ENCODE peak calls at places on chromosomes 12 and 14, in six cellular contexts. Q is transverse colon, J is fibroblast of mammary gland, N is PC-3, Z is heart left ventricle, W is astrocyte of the cerebellum. F is an unnamed sample.

GRCh38 chr12:121773011-121773777 is 20.3 kb downstream of the RHOF start:
- DNase-seq in W (no peak), J (peak; percentile 62), Q (peak; percentile 84), Z (peak; percentile 71), N (peak; percentile 84), F (peak; percentile 83)

GRCh38 chr12:79601908-79602307 is 88.9 kb downstream of the PAWR start:
- DNase-seq in N (no peak), Q (no peak), W (no peak), J (no peak), Z (no peak), F (no peak)

GRCh38 chr12:94150483-94151225 is 2.3 kb downstream of the PLXNC1 start:
- DNase-seq in W (no peak), N (no peak), Z (no peak), J (no peak), Q (peak; percentile 43), F (no peak)

GRCh38 chr12:25276199-25276937 is 25.6 kb upstream of the KRAS start:
- DNase-seq in Z (no peak), W (peak; percentile 77), N (peak; percentile 82), J (peak; percentile 95), Q (peak; percentile 72), F (peak; percentile 80)

GRCh38 chr14:66038214-66038977 is 447.8 kb upstream of the CCDC196 start:
- DNase-seq in J (peak; percentile 44), N (peak; percentile 19), W (no peak), Z (peak; percentile 34), Q (peak; percentile 11), F (peak; percentile 13)

GRCh38 chr12:52216107-52216506 is 16.9 kb upstream of the KRT7 start:
- DNase-seq in W (no peak), Z (no peak), J (no peak), Q (no peak), N (peak; percentile 3), F (no peak)

GRCh38 chr12:117125275-117125613 is 26.0 kb upstream of the TESC start:
- DNase-seq in Q (no peak), W (no peak), J (no peak), N (peak; percentile 28), Z (no peak), F (no peak)

GRCh38 chr12:4307593-4308333 is 13.2 kb upstream of the TIGAR start:
- DNase-seq in N (peak; percentile 83), Q (peak; percentile 80), W (peak; percentile 50), Z (peak; percentile 75), J (peak; percentile 76), F (peak; percentile 86)

GRCh38 chr14:96584907-96585671 is 82.9 kb downstream of the PAPOLA start:
- DNase-seq in Z (no peak), N (no peak), W (no peak), Q (no peak), J (no peak), F (no peak)

GRCh38 chr14:79567306-79567705 is 644.0 kb downstream of the DIO2 start:
- DNase-seq in Z (no peak), J (no peak), N (no peak), W (no peak), Q (no peak), F (no peak)

GRCh38 chr12:64392221-64392620 is 1.7 kb upstream of the C12orf56 start:
- DNase-seq in Q (no peak), W (no peak), J (peak; percentile 71), Z (no peak), N (peak; percentile 76), F (peak; percentile 26)

GRCh38 chr12:83172441-83172840 is 485.7 kb downstream of the TMTC2 start:
- DNase-seq in J (no peak), Q (no peak), N (no peak), W (no peak), Z (no peak), F (no peak)

GRCh38 chr14:102088012-102088792 is 1.4 kb upstream of the HSP90AA1 start:
- DNase-seq in Z (peak; percentile 67), W (no peak), N (no peak), Q (peak; percentile 56), J (peak; percentile 19), F (peak; percentile 59)

GRCh38 chr14:62696969-62697328 is 348.3 kb downstream of the KCNH5 start:
- DNase-seq in Z (no peak), J (no peak), Q (no peak), N (no peak), W (no peak), F (no peak)

GRCh38 chr14:23021479-23021878 is 11.5 kb upstream of the C14orf93 start:
- DNase-seq in N (no peak), Z (no peak), J (no peak), Q (no peak), W (no peak), F (no peak)

GRCh38 chr12:24227550-24227949 is 278.1 kb upstream of the SOX5 start:
- DNase-seq in N (no peak), Q (no peak), J (peak; percentile 38), W (no peak), Z (no peak), F (no peak)

DNA sequence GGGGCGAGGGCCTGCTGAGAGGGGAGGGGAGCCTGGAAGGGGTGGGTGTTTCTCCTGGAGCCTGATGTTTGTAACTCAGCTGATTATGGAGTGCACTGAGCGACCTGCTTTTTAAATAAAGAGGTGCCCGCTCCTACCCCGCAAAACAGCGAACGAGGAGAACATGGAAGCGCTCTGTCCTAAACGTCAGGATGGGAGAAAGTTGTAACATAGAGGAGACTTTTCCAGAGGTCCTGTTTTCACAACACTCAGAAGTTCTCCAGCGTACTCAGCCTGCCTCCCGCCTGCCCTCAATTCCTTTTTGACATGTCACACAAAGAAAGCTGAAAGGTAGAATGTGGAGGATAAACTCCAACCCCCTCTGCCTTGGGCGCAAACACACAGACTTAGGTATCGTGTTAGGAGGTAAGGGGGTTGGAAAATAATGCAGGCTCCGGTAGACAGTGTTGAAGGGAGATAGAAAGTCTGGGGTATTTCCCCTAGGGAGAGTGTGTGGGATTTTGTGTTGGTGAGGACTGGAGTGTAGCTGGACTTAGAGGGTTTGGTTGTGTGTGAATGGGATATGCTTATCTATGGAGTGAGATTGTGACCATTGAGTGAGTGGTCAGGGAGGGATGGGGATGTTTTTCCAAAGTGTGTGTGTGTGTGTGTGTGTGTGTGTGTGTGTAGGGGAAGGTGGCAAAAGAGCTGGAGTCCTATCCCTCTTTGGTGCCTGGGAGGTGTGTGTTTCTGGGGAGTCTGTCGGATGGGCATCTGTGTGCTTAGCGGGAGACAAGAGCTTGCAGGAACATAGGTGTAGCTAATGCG is 2.1 kb downstream of the NTF3 start:
- DNase-seq in W (no peak), J (no peak), N (no peak), Z (no peak), Q (no peak), F (no peak)
- H3K4me3 ChIP-seq in W (peak overlapping the region; percentile 52), J (no peak overlapping the region), N (no peak overlapping the region), Z (peak overlapping the region; percentile 60), Q (peak overlapping the region; percentile 48), F (peak overlapping the region; percentile 49)

GRCh38 chr14:21866479-21866878 is 192.9 kb upstream of the OR4E1 start:
- DNase-seq in J (peak; percentile 32), Z (no peak), Q (no peak), W (no peak), N (no peak), F (no peak)

GRCh38 chr14:21867541-21867940 is 193.9 kb upstream of the OR4E1 start:
- DNase-seq in J (peak; percentile 54), Z (no peak), W (no peak), Q (no peak), N (peak; percentile 51), F (no peak)

GRCh38 chr14:21861153-21861552 is 187.5 kb upstream of the OR4E1 start:
- DNase-seq in W (no peak), N (no peak), Z (no peak), J (no peak), Q (no peak), F (no peak)

GRCh38 chr14:21860172-21860571 is 186.6 kb upstream of the OR4E1 start:
- DNase-seq in W (no peak), N (peak; percentile 40), Q (no peak), Z (no peak), J (peak; percentile 29), F (peak; percentile 19)

DNA sequence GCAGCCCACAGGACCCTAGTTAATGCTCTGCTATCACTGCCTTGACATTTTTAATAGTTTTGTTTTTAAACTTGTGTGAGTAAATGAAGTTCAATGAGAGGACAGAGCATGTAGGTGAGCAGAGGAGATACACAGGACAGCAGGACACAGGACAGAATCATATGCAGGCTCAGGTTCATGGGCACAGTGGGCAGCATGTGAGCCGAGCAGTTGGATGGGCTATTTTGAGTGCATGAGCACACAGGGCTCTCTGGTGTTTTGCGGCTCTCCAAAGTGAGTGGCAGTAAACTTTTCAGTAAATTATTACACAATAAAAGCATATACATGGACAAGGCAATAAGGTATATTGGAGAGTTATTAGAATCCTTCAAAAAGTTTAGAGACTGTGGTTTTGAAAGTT is 189.7 kb upstream of the OR4E1 start:
- DNase-seq in J (no peak), Z (no peak), Q (no peak), N (no peak), W (no peak), F (no peak)
- H3K4me3 ChIP-seq in J (no peak overlapping the region), Z (no peak overlapping the region), Q (no peak overlapping the region), N (no peak overlapping the region), W (no peak overlapping the region), F (no peak overlapping the region)

GRCh38 chr12:104469523-104469922 is 12.8 kb downstream of the CHST11 start:
- DNase-seq in N (no peak), Q (no peak), Z (no peak), W (no peak), J (no peak), F (no peak)

GRCh38 chr12:104466694-104467345 is 10.1 kb downstream of the CHST11 start:
- DNase-seq in Q (no peak), W (no peak), N (peak; percentile 40), Z (no peak), J (no peak), F (no peak)

GRCh38 chr12:104469066-104469465 is 12.3 kb downstream of the CHST11 start:
- DNase-seq in J (no peak), W (no peak), Q (no peak), Z (no peak), N (no peak), F (no peak)

GRCh38 chr12:104465379-104465778 is 8.6 kb downstream of the CHST11 start:
- DNase-seq in J (no peak), Q (no peak), Z (no peak), N (no peak), W (no peak), F (no peak)

GRCh38 chr12:104467346-104467837 is 10.6 kb downstream of the CHST11 start:
- DNase-seq in Z (no peak), Q (no peak), W (no peak), N (no peak), J (no peak), F (no peak)
- H3K4me3 ChIP-seq in Z (no peak overlapping the region), Q (no peak overlapping the region), W (no peak overlapping the region), N (no peak overlapping the region), J (no peak overlapping the region), F (no peak overlapping the region)

DNA sequence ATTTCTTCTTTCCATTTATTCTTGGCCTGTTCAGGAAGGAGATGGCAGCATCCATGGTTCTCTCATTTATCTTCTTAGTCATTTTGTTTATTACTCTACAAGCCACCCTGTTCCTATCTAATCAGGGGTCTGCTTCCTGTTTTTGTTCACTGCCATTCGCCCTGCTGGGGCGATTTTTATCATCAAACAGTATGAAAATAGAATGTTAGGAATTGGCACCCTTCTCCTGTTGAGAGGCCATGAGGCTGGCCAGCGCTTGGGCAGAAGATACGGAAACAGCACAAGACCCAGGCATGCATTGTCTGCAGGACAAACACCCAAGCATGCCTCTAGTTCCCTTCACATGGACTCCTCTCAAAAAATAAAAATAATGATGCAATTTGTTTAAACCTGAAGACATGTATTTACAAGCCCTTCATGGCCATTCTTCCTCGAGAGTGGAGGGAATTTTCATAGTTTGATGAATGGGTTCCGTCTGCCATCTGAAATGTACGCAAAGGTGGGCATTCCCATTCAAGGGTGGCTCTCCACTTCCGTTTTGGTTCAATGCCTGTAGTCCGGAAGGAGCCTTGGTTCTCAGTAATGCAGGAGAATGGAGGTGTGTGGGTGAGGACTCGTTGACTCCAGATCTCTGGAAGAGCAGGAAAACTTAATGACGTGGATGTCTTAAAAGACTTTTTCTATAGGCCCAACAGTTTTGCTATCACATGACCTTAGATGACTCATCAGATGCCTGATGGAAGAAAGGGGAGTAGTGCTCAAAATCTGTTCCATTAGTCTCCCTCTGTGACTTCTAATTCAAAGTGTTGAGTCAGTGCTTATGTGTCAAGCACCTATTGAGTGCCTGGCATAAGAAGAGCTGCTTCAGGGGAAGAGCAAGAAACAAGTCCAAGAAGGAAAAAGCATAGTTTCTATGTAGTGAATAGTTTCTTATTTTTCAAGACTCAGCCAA is 252.4 kb upstream of the TBX3 start:
- DNase-seq in Z (no peak), N (peak; percentile 46), W (no peak), J (peak; percentile 90), Q (no peak), F (no peak)
- H3K4me3 ChIP-seq in Z (no peak overlapping the region), N (no peak overlapping the region), W (no peak overlapping the region), J (no peak overlapping the region), Q (no peak overlapping the region), F (no peak overlapping the region)